ENCODE peak calls at places on chromosome 5, in five cellular contexts. W, D, U, N and G are unnamed samples. For H3K4me1, the result is how much of the 10 kb centered on the place peaks cover.

GRCh38 chr5:32278403-32278802 is 34.3 kb downstream of the MTMR12 start:
- DNase-seq in W (no peak), D (no peak), U (peak), N (peak), G (no peak)

GRCh38 chr5:90488791-90489190 is 14.1 kb downstream of the POLR3G start:
- DNase-seq in W (no peak), D (no peak), U (no peak), N (peak), G (no peak)

GRCh38 chr5:36442352-36442751 is 140.7 kb upstream of the RANBP3L start:
- DNase-seq in W (no peak), D (no peak), U (no peak), N (no peak), G (peak)

GRCh38 chr5:107121793-107122519 is 548.8 kb downstream of the EFNA5 start:
- DNase-seq in W (no peak), D (no peak), U (no peak), N (no peak), G (no peak)

GRCh38 chr5:72487151-72487550 is 20.1 kb downstream of the ZNF366 start:
- DNase-seq in W (no peak), D (no peak), U (no peak), N (no peak), G (no peak)

GRCh38 chr5:321233-321725 is at the start of gene AHRR:
- DNase-seq in W (peak), D (no peak), U (peak), N (peak), G (peak)

GRCh38 chr5:85010014-85010562 is 625.4 kb upstream of the EDIL3 start:
- DNase-seq in W (no peak), D (no peak), U (no peak), N (no peak), G (no peak)

GRCh38 chr5:174972291-174972690 is 247.9 kb downstream of the MSX2 start:
- DNase-seq in W (no peak), D (no peak), U (no peak), N (no peak), G (no peak)

GRCh38 chr5:79973511-79973910 is 17.6 kb downstream of the MTX3 start:
- DNase-seq in W (peak), D (no peak), U (no peak), N (no peak), G (peak)

GRCh38 chr5:143488372-143488771 is 84.9 kb upstream of the NR3C1 start:
- DNase-seq in W (no peak), D (no peak), U (no peak), N (no peak), G (no peak)

GRCh38 chr5:142803428-142804111 is 33.4 kb downstream of the ARHGAP26 start:
- DNase-seq in W (no peak), D (no peak), U (peak), N (peak), G (no peak)

GRCh38 chr5:177612215-177612673 is 12.3 kb downstream of the B4GALT7 start:
- DNase-seq in W (no peak), D (no peak), U (no peak), N (no peak), G (no peak)

GRCh38 chr5:91928751-91929521 is 545.8 kb upstream of the ARRDC3 start:
- DNase-seq in W (no peak), D (no peak), U (peak), N (peak), G (peak)

GRCh38 chr5:116663081-116663480 is 88.5 kb upstream of the SEMA6A start:
- DNase-seq in W (no peak), D (no peak), U (no peak), N (no peak), G (no peak)

GRCh38 chr5:96053063-96053735 is 91.5 kb upstream of the ELL2 start:
- DNase-seq in W (no peak), D (no peak), U (no peak), N (no peak), G (no peak)

GRCh38 chr5:174000078-174000477 is 11.1 kb downstream of the C5orf47 start:
- DNase-seq in W (no peak), D (no peak), U (no peak), N (no peak), G (no peak)

GRCh38 chr5:73118331-73119011 is 1.9 kb upstream of the TMEM171 start:
- DNase-seq in W (no peak), D (no peak), U (no peak), N (no peak), G (no peak)

GRCh38 chr5:122182491-122182921 is 53.2 kb downstream of the ZNF474 start:
- DNase-seq in W (no peak), D (no peak), U (peak), N (peak), G (peak)

GRCh38 chr5:122183098-122183794 is 53.9 kb downstream of the ZNF474 start:
- DNase-seq in W (no peak), D (no peak), U (no peak), N (peak), G (no peak)

GRCh38 chr5:122180863-122181519 is 51.6 kb downstream of the ZNF474 start:
- DNase-seq in W (no peak), D (no peak), U (peak), N (peak), G (peak)

GRCh38 chr5:122184676-122185255 is 55.4 kb downstream of the ZNF474 start:
- DNase-seq in W (no peak), D (no peak), U (no peak), N (no peak), G (no peak)

DNA sequence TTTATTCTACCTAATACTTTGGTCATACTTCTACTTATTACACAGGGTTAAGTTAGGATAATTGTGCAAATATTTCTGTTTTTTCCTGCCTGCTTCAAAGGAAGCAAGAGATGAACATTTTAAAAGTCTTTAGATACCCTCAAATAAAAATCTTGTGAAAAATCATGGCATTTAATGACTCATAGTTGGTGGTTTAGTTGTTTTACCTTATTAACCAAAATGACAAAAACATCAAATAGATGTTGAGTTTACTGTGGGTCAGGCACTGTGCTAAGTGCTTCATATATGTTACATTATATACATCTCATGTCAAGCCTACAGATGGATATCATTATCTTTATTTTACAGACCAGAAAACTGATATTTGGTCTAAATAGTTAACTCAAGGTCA is 54.4 kb downstream of the ZNF474 start:
- DNase-seq in W (no peak), D (no peak), U (no peak), N (no peak), G (no peak)
- H3K4me1 ChIP-seq in W (under half), D (under half), U (under half), N (under half), G (under half)

GRCh38 chr5:122313941-122314340 is 1.9 kb downstream of the SNCAIP start:
- DNase-seq in W (no peak), D (no peak), U (no peak), N (no peak), G (no peak)

GRCh38 chr5:122311888-122312669 is at the start of gene SNCAIP:
- DNase-seq in W (peak), D (no peak), U (peak), N (peak), G (peak)

GRCh38 chr5:122311400-122311887 is 593 bp upstream of the SNCAIP start:
- DNase-seq in W (peak), D (no peak), U (no peak), N (no peak), G (peak)

GRCh38 chr5:122312670-122312988 is 592 bp downstream of the SNCAIP start:
- DNase-seq in W (peak), D (no peak), U (peak), N (peak), G (peak)

DNA sequence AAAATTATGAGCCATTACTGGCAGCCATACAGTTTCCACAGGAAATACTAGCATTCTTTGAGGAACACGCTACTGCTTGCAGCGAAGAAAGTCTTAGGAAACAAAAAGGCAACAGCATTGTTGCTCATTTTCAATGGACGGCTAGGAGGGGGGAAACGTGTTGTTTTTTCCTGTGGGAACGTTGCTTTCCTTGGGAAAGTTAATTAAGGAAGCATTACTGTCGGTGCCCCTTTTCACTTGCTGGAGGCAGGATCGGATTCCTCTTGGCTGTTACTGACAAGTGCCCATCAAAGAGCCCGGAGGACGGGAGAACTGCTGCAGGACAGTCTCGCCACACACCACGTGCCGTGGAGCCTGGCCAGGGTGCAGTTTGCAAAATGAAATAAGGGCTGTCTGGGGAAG is 965 bp downstream of the SNCAIP start:
- DNase-seq in W (peak), D (no peak), U (peak), N (peak), G (no peak)
- H3K4me3 ChIP-seq in W (peak), D (peak), U (no peak), N (peak), G (no peak)

GRCh38 chr5:136130581-136130980 is 2.1 kb upstream of the SMAD5 start:
- DNase-seq in W (no peak), D (no peak), U (no peak), N (no peak), G (no peak)

GRCh38 chr5:136133416-136134383 is 1.1 kb downstream of the SMAD5 start:
- DNase-seq in W (peak), D (no peak), U (peak), N (peak), G (peak)

GRCh38 chr5:136132087-136132486 is 558 bp upstream of the SMAD5 start:
- DNase-seq in W (peak), D (no peak), U (no peak), N (no peak), G (peak)

GRCh38 chr5:136134653-136135052 is 2.0 kb downstream of the SMAD5 start:
- DNase-seq in W (no peak), D (no peak), U (no peak), N (no peak), G (no peak)

GRCh38 chr5:136132557-136133415 is at the start of gene SMAD5:
- DNase-seq in W (peak), D (peak), U (peak), N (peak), G (peak)
- H2AK5ac ChIP-seq in W (peak), D (no peak), U (no peak), N (peak), G (no peak)

GRCh38 chr5:14218897-14219573 is 75.9 kb downstream of the TRIO start:
- DNase-seq in W (no peak), D (no peak), U (peak), N (peak), G (no peak)
- H3K4me1 ChIP-seq in W (under half), D (under half), U (under half), N (under half), G (under half)